ENCODE peak calls at places on chromosome 13, in six cellular contexts. X, M, Z, G, V and E are unnamed samples.

GRCh38 chr13:30766234-30766633 is 30.9 kb downstream of the ALOX5AP start:
- ATAC-seq in X (no peak), M (no peak), Z (no peak), G (no peak), V (no peak), E (no peak)

GRCh38 chr13:22103046-22103445 is 432.2 kb downstream of the FGF9 start:
- ATAC-seq in X (no peak), M (peak; percentile 32), Z (no peak), G (peak; percentile 59), V (no peak), E (no peak)

GRCh38 chr13:30125422-30126073 is 181.8 kb downstream of the KATNAL1 start:
- ATAC-seq in X (peak; percentile 90), M (peak; percentile 44), Z (peak; percentile 56), G (peak; percentile 77), V (peak; percentile 92), E (peak; percentile 92)

GRCh38 chr13:95258619-95259194 is 42.5 kb downstream of the ABCC4 start:
- ATAC-seq in X (peak; percentile 46), M (peak; percentile 97), Z (peak; percentile 73), G (no peak), V (no peak), E (no peak)

GRCh38 chr13:27536361-27537101 is 83.8 kb downstream of the LNX2 start:
- ATAC-seq in X (no peak), M (no peak), Z (no peak), G (no peak), V (no peak), E (no peak)

GRCh38 chr13:94968040-94968756 is 255.9 kb upstream of the SOX21 start:
- ATAC-seq in X (peak; percentile 95), M (peak; percentile 79), Z (no peak), G (no peak), V (peak; percentile 14), E (no peak)

GRCh38 chr13:51523082-51523518 is 61.2 kb upstream of the WDFY2 start:
- ATAC-seq in X (peak; percentile 23), M (peak; percentile 19), Z (no peak), G (no peak), V (peak; percentile 54), E (no peak)

GRCh38 chr13:95809429-95809828 is 132.5 kb downstream of the DNAJC3 start:
- ATAC-seq in X (no peak), M (no peak), Z (no peak), G (no peak), V (no peak), E (no peak)

GRCh38 chr13:96824110-96824509 is 170.2 kb downstream of the OXGR1 start:
- ATAC-seq in X (no peak), M (no peak), Z (no peak), G (no peak), V (no peak), E (no peak)

GRCh38 chr13:50684366-50684765 is 159.1 kb downstream of the DLEU7 start:
- ATAC-seq in X (no peak), M (no peak), Z (no peak), G (no peak), V (peak; percentile 87), E (no peak)

GRCh38 chr13:26965976-26966375 is 205.4 kb upstream of the GPR12 start:
- ATAC-seq in X (no peak), M (no peak), Z (no peak), G (no peak), V (no peak), E (no peak)

GRCh38 chr13:84413016-84413415 is 530.7 kb upstream of the SLITRK1 start:
- ATAC-seq in X (no peak), M (no peak), Z (no peak), G (no peak), V (no peak), E (no peak)

GRCh38 chr13:113915786-113916329 is 52.0 kb upstream of the GAS6 start:
- ATAC-seq in X (peak; percentile 27), M (no peak), Z (peak; percentile 18), G (no peak), V (no peak), E (peak; percentile 41)
- TF ChIP-seq CTCF in X (no peak), M (no peak), Z (no peak), G (no peak), V (no peak), E (no peak)

DNA sequence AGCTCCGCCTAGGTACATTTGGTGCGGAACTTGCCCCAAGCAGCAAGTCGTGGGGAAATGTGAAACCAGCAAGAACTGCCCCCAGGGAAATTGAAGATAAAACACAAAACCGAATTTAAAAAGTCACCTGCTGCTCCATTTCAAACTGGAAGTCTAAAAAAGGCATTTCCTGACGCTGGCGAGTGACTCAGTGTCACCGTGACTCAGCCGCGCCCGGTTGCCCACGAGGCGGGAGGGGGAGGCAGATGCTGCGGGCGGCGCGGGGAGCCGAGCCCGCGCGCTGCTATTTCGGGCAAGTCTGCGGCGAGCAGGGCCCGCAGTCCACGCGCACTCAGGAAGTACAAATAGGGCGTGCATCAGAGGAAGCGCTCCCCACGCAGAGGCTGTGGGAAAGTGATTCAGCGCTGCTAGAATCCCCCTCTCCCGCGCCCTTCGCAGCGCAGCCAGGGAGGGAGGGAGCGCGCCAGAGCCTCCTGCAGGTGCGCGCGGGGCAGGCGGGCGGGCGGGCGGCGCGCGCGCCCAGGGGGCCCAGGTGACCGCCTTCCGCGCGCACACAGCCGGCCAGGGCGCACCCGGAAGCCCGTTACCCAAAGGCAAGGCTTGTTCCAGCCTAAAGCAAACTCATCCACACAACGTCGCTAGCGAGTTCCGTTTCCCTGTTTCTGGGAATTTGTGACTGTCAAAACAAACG is 168.8 kb downstream of the COL4A1 start:
- ATAC-seq in X (peak; percentile 85), M (peak; percentile 84), Z (peak; percentile 84), G (peak; percentile 89), V (peak; percentile 81), E (peak; percentile 87)
- TF ChIP-seq POLR2A in X (no peak), M (no peak), Z (no peak), G (no peak), V (peak; percentile 61), E (no peak)

GRCh38 chr13:71320452-71320851 is 546.6 kb downstream of the DACH1 start:
- ATAC-seq in X (no peak), M (peak; percentile 64), Z (no peak), G (no peak), V (no peak), E (no peak)
- TF ChIP-seq CTCF in X (no peak), M (peak; percentile 66), Z (no peak), G (peak; percentile 37), V (no peak), E (no peak)

GRCh38 chr13:40477623-40478608 is 188.5 kb downstream of the FOXO1 start:
- ATAC-seq in X (no peak), M (peak; percentile 24), Z (peak; percentile 43), G (no peak), V (peak; percentile 70), E (peak; percentile 42)
- TF ChIP-seq POLR2A in X (no peak), M (no peak), Z (no peak), G (no peak), V (peak; percentile 47), E (no peak)

DNA sequence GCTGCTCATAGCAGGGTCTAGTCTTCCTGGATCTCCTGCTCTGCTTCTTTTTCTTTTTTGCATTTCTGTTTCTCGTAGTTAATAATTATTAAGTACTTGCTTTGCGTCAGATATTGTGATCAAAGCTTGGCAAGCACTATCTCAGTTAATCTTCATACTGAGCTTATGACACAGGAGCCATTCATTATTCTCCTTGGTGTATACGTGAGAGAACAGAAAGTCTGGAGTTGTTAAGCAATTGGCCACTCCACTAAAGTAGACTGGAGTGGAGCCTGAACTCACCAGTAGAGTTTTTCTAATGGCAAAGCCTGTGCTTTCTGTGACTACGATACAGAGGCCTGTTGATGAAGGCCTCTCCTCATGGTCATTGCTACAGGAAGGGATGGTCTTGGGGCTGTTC is 285.9 kb downstream of the RFC3 start:
- ATAC-seq in X (no peak), M (peak; percentile 75), Z (peak; percentile 90), G (no peak), V (no peak), E (no peak)
- TF ChIP-seq CTCF in X (no peak), M (no peak), Z (no peak), G (no peak), V (no peak), E (no peak)

GRCh38 chr13:93262729-93263128 is 36.1 kb downstream of the GPC6 start:
- ATAC-seq in X (peak; percentile 39), M (no peak), Z (no peak), G (no peak), V (no peak), E (no peak)
- TF ChIP-seq POLR2A in X (no peak), M (no peak), Z (no peak), G (no peak), V (no peak), E (no peak)

GRCh38 chr13:80362488-80362887 is 21.6 kb upstream of the SPRY2 start:
- ATAC-seq in X (no peak), M (peak; percentile 73), Z (no peak), G (no peak), V (no peak), E (no peak)

GRCh38 chr13:80361298-80361697 is 20.4 kb upstream of the SPRY2 start:
- ATAC-seq in X (no peak), M (no peak), Z (no peak), G (no peak), V (no peak), E (no peak)

GRCh38 chr13:80367473-80367872 is 26.5 kb upstream of the SPRY2 start:
- ATAC-seq in X (no peak), M (no peak), Z (no peak), G (no peak), V (no peak), E (no peak)

GRCh38 chr13:80361883-80362327 is 21.0 kb upstream of the SPRY2 start:
- ATAC-seq in X (no peak), M (peak; percentile 99), Z (no peak), G (peak; percentile 81), V (peak; percentile 57), E (no peak)

GRCh38 chr13:80363890-80364503 is 23.1 kb upstream of the SPRY2 start:
- ATAC-seq in X (no peak), M (no peak), Z (no peak), G (no peak), V (peak; percentile 73), E (no peak)
- TF ChIP-seq CTCF in X (peak; percentile 69), M (peak; percentile 64), Z (peak; percentile 35), G (peak; percentile 45), V (peak; percentile 77), E (peak; percentile 81)

DNA sequence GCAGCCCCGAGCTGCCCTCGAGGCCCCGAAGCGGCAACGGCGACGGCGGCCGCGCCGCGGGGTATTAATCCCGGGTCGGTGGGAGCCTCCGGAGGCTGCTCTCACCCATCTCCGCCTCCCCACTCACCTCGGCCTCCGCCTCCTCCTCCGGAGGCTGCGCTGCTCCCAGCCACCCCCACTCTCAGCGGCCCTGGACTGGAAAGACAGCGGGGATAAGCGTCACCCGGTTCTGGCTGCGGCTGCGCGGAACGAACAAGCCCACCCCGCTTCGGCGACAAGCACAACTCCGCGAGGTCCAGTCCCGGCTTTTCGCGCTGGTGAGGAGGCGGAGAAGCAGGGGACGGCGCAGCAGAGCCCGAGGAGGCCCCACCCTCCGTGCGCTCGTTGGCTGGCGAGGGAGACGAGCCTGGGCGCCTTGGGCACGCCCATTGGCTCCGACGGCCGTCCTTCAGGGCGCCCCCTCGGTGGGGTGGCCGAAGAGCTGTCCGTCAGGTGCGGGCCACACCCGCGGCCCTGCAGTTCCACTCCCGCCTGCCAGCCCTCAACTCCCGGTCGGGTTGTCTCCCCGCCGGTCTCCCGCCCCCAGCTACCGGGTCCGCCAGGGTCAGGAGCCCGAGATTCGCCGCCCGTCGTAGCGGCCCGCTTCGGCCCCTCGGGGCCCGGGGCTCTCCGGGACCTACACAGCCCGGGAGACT is at the start of gene ZMYM5:
- ATAC-seq in X (peak; percentile 86), M (peak; percentile 96), Z (peak; percentile 95), G (peak; percentile 88), V (peak; percentile 92), E (peak; percentile 98)
- TF ChIP-seq POLR2A in X (peak; percentile 64), M (peak; percentile 77), Z (peak; percentile 92), G (peak; percentile 19), V (peak; percentile 96), E (peak; percentile 81)